ENCODE peak calls at places on chromosomes 11 and 22, in six cellular contexts. V, K, L, Z, I and Q are unnamed samples.

GRCh38 chr11:28833670-28834069 is 725.5 kb downstream of the METTL15 start:
- DNase-seq in V (peak; percentile 85), K (no peak), L (no peak), Z (no peak), I (no peak), Q (no peak)

GRCh38 chr11:94933225-94934130 is 39.9 kb downstream of the CWC15 start:
- DNase-seq in V (peak; percentile 92), K (peak; percentile 55), L (no peak), Z (no peak), I (no peak), Q (no peak)

GRCh38 chr11:13052130-13052541 is 43.0 kb downstream of the RASSF10 start:
- DNase-seq in V (no peak), K (no peak), L (peak; percentile 58), Z (no peak), I (no peak), Q (no peak)

GRCh38 chr22:32469799-32470212 is 4.8 kb upstream of the FBXO7 start:
- DNase-seq in V (peak; percentile 32), K (no peak), L (no peak), Z (no peak), I (no peak), Q (peak; percentile 82)

GRCh38 chr11:77205467-77206263 is 77.6 kb downstream of the MYO7A start:
- DNase-seq in V (no peak), K (no peak), L (no peak), Z (no peak), I (no peak), Q (no peak)

GRCh38 chr11:2767071-2767470 is 67.3 kb upstream of the KCNQ1OT1 start:
- DNase-seq in V (no peak), K (no peak), L (no peak), Z (no peak), I (no peak), Q (no peak)

GRCh38 chr11:63813563-63814382 is 517 bp downstream of the SPINDOC start:
- DNase-seq in V (no peak), K (peak; percentile 70), L (peak; percentile 55), Z (peak; percentile 67), I (no peak), Q (no peak)

GRCh38 chr22:37431811-37432707 is 4.8 kb upstream of the ELFN2 start:
- DNase-seq in V (peak; percentile 95), K (no peak), L (no peak), Z (no peak), I (no peak), Q (no peak)

GRCh38 chr22:40008726-40009125 is 14.0 kb downstream of the FAM83F start:
- DNase-seq in V (no peak), K (no peak), L (no peak), Z (no peak), I (no peak), Q (no peak)

GRCh38 chr22:20605328-20605727 is 97.9 kb downstream of the MED15 start:
- DNase-seq in V (no peak), K (no peak), L (no peak), Z (no peak), I (no peak), Q (no peak)

GRCh38 chr11:73978576-73979086 is 4.0 kb downstream of the UCP2 start:
- DNase-seq in V (no peak), K (no peak), L (no peak), Z (no peak), I (no peak), Q (no peak)

GRCh38 chr22:49954354-49954753 is 6.2 kb upstream of the PIM3 start:
- DNase-seq in V (no peak), K (peak; percentile 70), L (no peak), Z (no peak), I (no peak), Q (no peak)

GRCh38 chr11:125263268-125263790 is 98.8 kb downstream of the PKNOX2 start:
- DNase-seq in V (peak; percentile 100), K (peak; percentile 85), L (peak; percentile 36), Z (peak; percentile 99), I (no peak), Q (no peak)

GRCh38 chr11:131982154-131982553 is 611.7 kb downstream of the NTM start:
- DNase-seq in V (no peak), K (no peak), L (no peak), Z (peak; percentile 70), I (no peak), Q (no peak)

GRCh38 chr11:125378083-125378482 is 118.0 kb downstream of the FEZ1 start:
- DNase-seq in V (no peak), K (no peak), L (no peak), Z (no peak), I (no peak), Q (no peak)

GRCh38 chr11:119209186-119209585 is 3.0 kb downstream of the CBL start:
- DNase-seq in V (no peak), K (no peak), L (no peak), Z (no peak), I (no peak), Q (no peak)

DNA sequence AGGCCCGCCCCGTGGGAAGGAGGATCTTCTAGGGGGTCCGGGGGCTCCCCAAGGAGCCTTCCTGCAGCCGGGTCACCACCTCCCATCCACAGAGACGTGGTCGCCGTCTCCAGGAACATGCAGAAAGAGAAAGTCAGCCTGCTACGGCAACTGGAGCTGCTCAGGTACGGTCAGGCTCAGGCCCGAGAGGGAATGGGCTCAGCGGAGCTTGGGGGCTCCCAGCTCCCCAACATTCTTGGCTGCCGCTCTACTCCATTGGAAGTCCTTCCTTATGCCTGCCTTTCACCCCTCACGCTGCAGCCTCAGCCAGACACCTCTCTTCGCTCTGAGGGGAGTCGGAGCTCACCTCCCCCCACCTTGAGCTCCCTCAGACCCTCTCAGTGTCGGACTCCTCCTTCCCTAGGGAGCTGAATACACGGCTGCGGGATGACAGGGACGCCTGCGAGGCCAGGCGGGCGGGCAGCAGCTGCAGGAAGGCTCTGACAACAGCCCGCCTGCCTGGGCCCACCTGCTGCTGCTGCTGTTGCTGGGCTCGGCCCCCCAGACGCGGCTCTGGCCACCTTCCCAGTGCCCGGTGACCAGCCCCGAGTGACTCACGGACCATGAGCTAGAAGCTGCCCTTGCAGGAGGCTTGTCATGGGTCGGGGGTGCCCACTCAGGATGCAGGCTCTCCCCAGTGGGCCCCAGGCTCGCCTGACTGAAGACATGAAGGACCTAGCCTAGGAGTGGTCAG is 1.5 kb upstream of the CD151 start:
- DNase-seq in V (no peak), K (no peak), L (no peak), Z (peak; percentile 49), I (no peak), Q (no peak)
- H3K4me3 ChIP-seq in V (peak overlapping the region; percentile 10), K (peak overlapping the region; percentile 55), L (no peak overlapping the region), Z (peak overlapping the region; percentile 45), I (no peak overlapping the region), Q (no peak overlapping the region)

DNA sequence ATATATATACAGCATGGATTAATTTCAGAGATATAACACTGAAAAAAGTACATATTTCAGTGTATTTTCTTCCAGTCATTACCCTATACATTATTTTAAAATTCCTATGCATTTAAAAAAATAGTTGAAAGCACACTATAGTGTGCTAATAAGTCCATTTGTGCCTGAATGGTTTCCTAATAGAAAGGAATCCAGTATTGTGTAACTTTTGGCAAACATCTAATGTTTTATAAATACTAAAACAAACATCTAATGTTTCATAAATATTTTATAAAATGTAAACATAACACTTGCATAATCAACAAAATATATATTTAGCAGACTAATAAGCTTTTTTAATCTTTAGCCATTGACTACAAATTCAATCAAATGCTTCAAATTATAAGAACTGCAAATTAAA is 126.6 kb upstream of the FIBIN start:
- DNase-seq in V (no peak), K (no peak), L (no peak), Z (no peak), I (no peak), Q (no peak)
- TF ChIP-seq CTCF in V (no peak), K (no peak), L (no peak), Z (no peak), I (no peak), Q (no peak)

GRCh38 chr11:61025819-61026120 is 54.3 kb downstream of the CD6 start:
- DNase-seq in V (no peak), K (no peak), L (no peak), Z (no peak), I (no peak), Q (no peak)

GRCh38 chr11:61028135-61028729 is 56.8 kb downstream of the CD6 start:
- DNase-seq in V (no peak), K (no peak), L (no peak), Z (no peak), I (peak; percentile 78), Q (no peak)

GRCh38 chr11:61027141-61027840 is 55.8 kb downstream of the CD6 start:
- DNase-seq in V (no peak), K (no peak), L (no peak), Z (no peak), I (peak; percentile 66), Q (no peak)

GRCh38 chr11:61024938-61025818 is 53.7 kb downstream of the CD6 start:
- DNase-seq in V (no peak), K (no peak), L (no peak), Z (no peak), I (no peak), Q (no peak)

DNA sequence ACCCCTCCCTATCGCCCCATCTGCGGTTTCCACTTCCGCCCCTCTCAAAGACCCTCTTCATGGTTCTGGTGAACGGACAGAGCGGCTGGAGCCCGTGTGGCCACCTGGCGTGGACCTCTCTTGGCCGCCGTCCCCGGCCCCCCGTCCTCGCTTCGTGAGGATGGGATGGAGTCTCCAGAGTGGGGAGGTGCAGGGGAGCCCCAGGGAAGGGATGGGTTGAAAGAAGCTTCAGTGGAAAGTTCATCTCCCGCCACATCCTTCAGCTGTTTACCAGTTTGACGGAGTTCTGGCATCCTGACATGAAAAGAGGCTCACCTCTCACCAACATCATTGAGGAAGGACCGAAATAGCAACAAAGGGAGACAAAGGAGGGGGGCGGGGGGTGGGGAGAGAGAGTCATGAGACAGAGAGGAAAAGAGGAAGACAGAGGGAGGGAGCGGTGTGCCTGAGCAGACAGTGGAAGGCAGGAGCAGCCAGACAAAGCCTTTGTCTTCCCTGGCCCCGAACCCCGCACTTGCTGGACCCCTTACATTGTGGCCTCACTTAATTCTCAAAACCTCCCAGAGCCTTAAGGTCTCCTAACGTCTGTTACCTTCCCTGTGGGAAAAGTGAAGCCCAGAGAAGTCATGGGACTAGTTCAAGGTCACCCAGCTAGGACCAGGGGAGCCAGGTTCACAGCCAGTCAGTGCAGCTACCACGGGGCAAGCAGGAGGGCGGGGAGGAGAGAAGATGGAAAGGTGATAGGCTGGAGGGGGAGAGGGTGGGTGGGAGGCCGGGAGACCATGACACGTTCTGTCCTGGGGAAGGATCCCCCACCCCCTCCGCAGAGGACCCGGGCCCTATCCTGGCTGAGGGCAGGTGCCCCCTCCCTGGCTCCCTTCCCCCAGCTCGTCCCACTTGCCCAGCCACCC is 54.9 kb downstream of the CD6 start:
- DNase-seq in V (no peak), K (no peak), L (no peak), Z (no peak), I (peak; percentile 73), Q (no peak)
- H3K27ac ChIP-seq in V (no peak overlapping the region), K (no peak overlapping the region), L (no peak overlapping the region), Z (no peak overlapping the region), I (peak overlapping the region; percentile 44), Q (no peak overlapping the region)

GRCh38 chr22:45629469-45630089 is 42.1 kb upstream of the ATXN10 start:
- DNase-seq in V (no peak), K (no peak), L (no peak), Z (no peak), I (no peak), Q (no peak)
- H3K4me3 ChIP-seq in V (no peak overlapping the region), K (no peak overlapping the region), L (no peak overlapping the region), Z (no peak overlapping the region), I (no peak overlapping the region), Q (no peak overlapping the region)